ENCODE peak calls at places on chromosomes 1 and 21, in nine cellular contexts. P, Z, O, E, S, A, Y, H and Q are unnamed samples.

GRCh38 chr1:208025036-208025435 is 114.1 kb upstream of the CD34 start:
- DNase-seq in Y (no peak), S (no peak), H (no peak), Z (no peak), P (no peak), O (no peak), A (peak; percentile 52), E (no peak), Q (no peak)

GRCh38 chr1:30024411-30025195 is 698.8 kb downstream of the MATN1 start:
- DNase-seq in Z (no peak), H (no peak), S (no peak), Y (peak; percentile 47), O (no peak), E (no peak), A (no peak), P (no peak), Q (peak; percentile 23)

GRCh38 chr1:52204696-52205095 is 62.8 kb downstream of the ZFYVE9 start:
- DNase-seq in A (peak; percentile 6), E (no peak), S (no peak), O (no peak), P (no peak), Z (no peak), H (no peak), Y (no peak), Q (no peak)

GRCh38 chr1:116988248-116988647 is 13.3 kb upstream of the CD101 start:
- DNase-seq in E (no peak), Z (peak; percentile 38), Y (no peak), S (no peak), A (peak; percentile 81), P (no peak), O (no peak), H (no peak), Q (no peak)

GRCh38 chr1:45913183-45913924 is 109.9 kb downstream of the MAST2 start:
- DNase-seq in H (peak; percentile 96), P (no peak), O (no peak), E (no peak), Y (peak; percentile 91), S (no peak), Z (peak; percentile 50), A (peak; percentile 95), Q (peak; percentile 62)

GRCh38 chr1:18643154-18644012 is 12.7 kb downstream of the PAX7 start:
- DNase-seq in O (no peak), E (no peak), Z (no peak), Y (no peak), S (peak; percentile 78), H (no peak), A (no peak), P (no peak), Q (no peak)

GRCh38 chr1:85616736-85617135 is 36.2 kb downstream of the CCN1 start:
- DNase-seq in O (no peak), H (no peak), A (no peak), Y (no peak), P (no peak), S (no peak), Z (no peak), E (no peak), Q (no peak)

GRCh38 chr1:47932744-47933143 is 64.4 kb downstream of the TRABD2B start:
- DNase-seq in Y (no peak), A (no peak), S (no peak), O (no peak), P (no peak), H (no peak), E (no peak), Z (no peak), Q (no peak)

GRCh38 chr1:180168786-180169640 is 14.3 kb downstream of the QSOX1 start:
- DNase-seq in S (peak; percentile 88), E (no peak), A (peak; percentile 53), O (peak; percentile 53), P (peak; percentile 82), H (peak; percentile 22), Y (peak; percentile 55), Z (no peak), Q (peak; percentile 70)

GRCh38 chr1:224980181-224980580 is 50.7 kb downstream of the DNAH14 start:
- DNase-seq in E (no peak), A (no peak), S (no peak), Y (no peak), H (no peak), Z (no peak), P (no peak), O (no peak), Q (peak; percentile 16)

GRCh38 chr1:228334226-228334935 is 72.3 kb downstream of the TRIM11 start:
- DNase-seq in A (no peak), O (no peak), Z (no peak), P (no peak), Y (peak; percentile 41), S (no peak), E (no peak), H (no peak), Q (no peak)

GRCh38 chr1:95793893-95794292 is 559.9 kb downstream of the RWDD3 start:
- DNase-seq in A (peak; percentile 1), S (peak; percentile 78), P (no peak), E (no peak), H (no peak), O (no peak), Z (no peak), Y (no peak), Q (no peak)
- TF ChIP-seq CTCF in A (no peak), S (peak; percentile 61), P (no peak), E (no peak), H (peak; percentile 13), O (peak; percentile 30), Z (no peak), Y (no peak), Q (no peak)

DNA sequence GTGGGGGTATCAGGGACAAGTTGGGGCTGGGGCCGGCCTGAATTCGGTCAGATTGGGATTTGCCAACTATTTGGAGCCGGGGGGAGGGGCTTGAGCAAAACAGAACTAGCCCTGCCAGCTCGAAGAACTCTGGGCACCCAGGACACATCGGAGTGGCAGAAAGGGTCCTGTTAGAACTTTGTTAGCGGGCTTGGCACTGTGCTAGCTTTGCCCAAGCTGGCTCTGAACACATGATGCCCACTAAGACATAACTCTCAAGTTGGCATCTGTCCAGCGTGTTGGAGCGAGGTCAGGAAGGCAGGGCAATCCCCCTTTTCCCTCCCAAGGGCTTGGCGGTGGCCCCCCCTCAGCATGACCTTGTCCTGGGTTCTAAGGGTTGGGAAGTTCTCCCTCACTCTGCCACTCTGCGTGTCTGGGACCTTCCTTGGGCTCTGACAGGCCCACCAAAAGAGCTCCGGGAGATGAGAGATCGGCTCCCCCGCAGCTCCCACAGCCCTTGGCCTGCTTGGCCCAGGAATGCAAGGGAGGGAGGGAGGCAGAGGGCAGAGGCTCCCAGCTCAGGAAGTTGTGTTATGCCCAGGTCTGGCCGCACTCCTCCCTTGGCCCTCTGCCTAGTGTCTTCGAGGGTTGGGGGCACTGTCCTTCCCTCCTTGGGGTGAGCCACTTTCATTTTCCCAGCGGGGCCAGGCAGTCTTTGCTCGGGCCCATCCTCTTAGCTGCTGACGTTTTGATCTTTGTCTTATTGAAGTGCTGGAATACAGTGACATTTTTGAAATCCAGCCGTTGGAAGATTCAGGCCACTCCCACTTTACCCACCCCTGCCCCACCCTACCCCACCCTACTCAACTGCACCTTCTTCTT is 1.2 kb downstream of the LMNA start:
- DNase-seq in H (peak; percentile 65), P (no peak), S (peak; percentile 81), O (peak; percentile 67), Y (peak; percentile 87), A (peak; percentile 86), E (no peak), Z (peak; percentile 64), Q (no peak)
- H3K4me1 ChIP-seq in H (peaks cover 26% of the 10 kb centered on the region), P (peaks cover 63% of the 10 kb centered on the region), S (peaks cover 21% of the 10 kb centered on the region), O (no peaks in the 10 kb centered on the region), Y (peaks cover 9% of the 10 kb centered on the region), A (peaks cover 17% of the 10 kb centered on the region), E (peaks cover 22% of the 10 kb centered on the region), Z (peaks cover 76% of the 10 kb centered on the region), Q (peaks cover 46% of the 10 kb centered on the region)

DNA sequence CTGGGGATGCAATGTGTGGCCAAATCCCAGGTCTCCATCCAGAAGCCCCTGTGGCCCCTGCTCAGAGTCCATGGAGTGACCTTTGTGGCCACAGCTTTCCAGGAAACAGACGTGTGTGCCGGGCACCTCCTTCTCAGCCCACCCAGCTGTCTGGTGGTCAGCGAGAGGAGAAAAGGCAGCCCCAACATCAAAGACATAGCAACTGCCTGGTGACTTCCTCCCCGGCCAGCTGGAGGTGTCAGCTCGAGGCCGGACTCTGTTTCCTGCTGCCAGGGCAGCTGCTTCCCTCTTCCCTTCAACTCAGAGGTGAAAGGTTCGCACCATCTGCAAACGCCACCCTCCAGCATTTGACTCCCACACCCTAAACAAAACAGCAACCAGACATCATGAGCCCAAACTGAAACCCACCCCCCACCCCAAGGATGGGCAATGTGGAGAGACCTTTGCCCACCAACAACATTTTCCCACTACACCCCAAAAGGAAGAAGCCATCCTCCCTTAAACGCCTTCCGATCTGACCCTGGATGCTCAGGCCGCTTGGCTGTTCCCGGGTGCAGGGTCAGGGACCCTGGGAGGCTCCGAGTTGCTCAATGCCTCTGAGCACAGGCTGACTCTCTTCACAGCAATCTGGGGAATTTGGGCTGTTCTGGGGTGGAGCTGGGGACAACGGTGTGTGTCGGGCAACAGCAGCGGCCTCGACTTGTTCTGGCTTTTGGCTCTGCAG is 162.3 kb downstream of the PSMG1 start:
- DNase-seq in O (peak; percentile 70), S (no peak), Y (no peak), P (no peak), H (peak; percentile 74), E (no peak), Z (peak; percentile 36), A (peak; percentile 86), Q (no peak)
- H3K27ac ChIP-seq in O (peak overlapping the region; percentile 64), S (no peak overlapping the region), Y (peak overlapping the region; percentile 74), P (peak overlapping the region; percentile 38), H (peak overlapping the region; percentile 88), E (no peak overlapping the region), Z (peak overlapping the region; percentile 84), A (no peak overlapping the region), Q (peak overlapping the region; percentile 46)

GRCh38 chr1:181593042-181593441 is 109.7 kb downstream of the CACNA1E start:
- DNase-seq in A (no peak), E (no peak), O (no peak), P (no peak), H (no peak), S (no peak), Y (no peak), Z (no peak), Q (no peak)

GRCh38 chr1:181588631-181589030 is 105.3 kb downstream of the CACNA1E start:
- DNase-seq in Z (no peak), Y (no peak), H (no peak), P (no peak), S (no peak), A (no peak), E (no peak), O (no peak), Q (no peak)

GRCh38 chr1:181583598-181583997 is 100.3 kb downstream of the CACNA1E start:
- DNase-seq in Y (no peak), A (no peak), P (no peak), H (no peak), O (no peak), E (no peak), S (peak; percentile 87), Z (no peak), Q (no peak)

GRCh38 chr1:181592261-181592859 is 109.0 kb downstream of the CACNA1E start:
- DNase-seq in Z (no peak), P (no peak), H (no peak), E (no peak), A (no peak), O (no peak), S (peak; percentile 15), Y (no peak), Q (no peak)

DNA sequence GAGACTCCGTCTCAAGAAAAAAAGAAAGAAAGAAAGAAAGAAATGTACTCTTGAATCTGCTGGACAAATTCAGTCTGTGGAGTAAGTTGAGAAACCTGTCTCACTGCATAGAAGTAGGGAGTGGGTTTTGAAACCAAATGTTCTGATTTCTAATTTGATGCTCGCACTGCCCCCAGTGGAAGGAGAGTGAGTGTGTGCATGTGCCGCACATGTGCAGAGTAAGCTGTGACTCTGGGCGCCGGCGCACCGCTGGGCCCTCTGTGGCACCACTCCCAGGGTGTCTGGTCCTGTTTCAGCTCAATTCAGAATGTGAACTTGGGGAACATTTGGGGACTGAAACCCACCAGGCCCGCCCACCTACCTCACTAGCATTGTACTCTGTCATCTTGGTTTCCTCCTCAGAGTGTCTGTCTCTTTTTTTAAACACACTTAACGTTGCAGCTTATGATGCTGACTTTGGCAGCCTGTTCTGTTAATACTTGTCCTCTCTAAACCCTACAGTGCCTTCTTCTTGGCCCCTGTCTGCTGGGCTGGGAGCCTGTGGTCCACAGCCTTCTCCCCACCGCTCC is 104.6 kb downstream of the CACNA1E start:
- DNase-seq in S (peak; percentile 67), Z (no peak), H (no peak), P (peak; percentile 4), Y (no peak), E (no peak), A (no peak), O (no peak), Q (no peak)
- TF ChIP-seq CTCF in S (peak; percentile 54), Z (no peak), H (no peak), P (no peak), Y (no peak), E (no peak), A (no peak), O (no peak), Q (no peak)